ENCODE peak calls at places on chromosomes 2 and 18, in five cellular contexts. One of them, this sample, is unnamed.

GRCh38 chr2:74043345-74044329 is 58.9 kb downstream of the TET3 start:
- DNase-seq in NB4: no peak
- DNase-seq in colonic mucosa: no peak
- DNase-seq in GM12878: no peak
- DNase-seq in astrocyte: no peak
- DNase-seq in this sample: no peak

GRCh38 chr2:239274391-239275001 is 126.3 kb downstream of the HDAC4 start:
- DNase-seq in NB4: peak; percentile 82
- DNase-seq in colonic mucosa: peak; percentile 33
- DNase-seq in GM12878: no peak
- DNase-seq in astrocyte: peak; percentile 84
- DNase-seq in this sample: no peak

GRCh38 chr2:144516417-144516980 is 3.4 kb downstream of the ZEB2 start:
- DNase-seq in NB4: peak; percentile 69
- DNase-seq in colonic mucosa: no peak
- DNase-seq in GM12878: no peak
- DNase-seq in astrocyte: no peak
- DNase-seq in this sample: no peak

GRCh38 chr2:26561918-26562810 is 79.0 kb downstream of the CIB4 start:
- DNase-seq in NB4: peak; percentile 65
- DNase-seq in colonic mucosa: peak; percentile 60
- DNase-seq in GM12878: no peak
- DNase-seq in astrocyte: peak; percentile 2
- DNase-seq in this sample: peak; percentile 11

GRCh38 chr2:96359310-96359709 is 23.7 kb downstream of the NCAPH start:
- DNase-seq in NB4: peak; percentile 31
- DNase-seq in colonic mucosa: no peak
- DNase-seq in GM12878: no peak
- DNase-seq in astrocyte: no peak
- DNase-seq in this sample: peak; percentile 23

GRCh38 chr18:79509536-79509930 is 113.8 kb downstream of the NFATC1 start:
- DNase-seq in NB4: no peak
- DNase-seq in colonic mucosa: no peak
- DNase-seq in GM12878: no peak
- DNase-seq in astrocyte: no peak
- DNase-seq in this sample: no peak

GRCh38 chr2:32680937-32681336 is 53.1 kb downstream of the TTC27 start:
- DNase-seq in NB4: no peak
- DNase-seq in colonic mucosa: no peak
- DNase-seq in GM12878: no peak
- DNase-seq in astrocyte: peak; percentile 32
- DNase-seq in this sample: no peak

GRCh38 chr2:27123302-27124150 is at the start of gene ABHD1:
- DNase-seq in NB4: peak; percentile 69
- DNase-seq in colonic mucosa: peak; percentile 74
- DNase-seq in GM12878: no peak
- DNase-seq in astrocyte: no peak
- DNase-seq in this sample: peak; percentile 38

GRCh38 chr18:62289047-62289446 is 36.1 kb upstream of the TNFRSF11A start:
- DNase-seq in NB4: no peak
- DNase-seq in colonic mucosa: no peak
- DNase-seq in GM12878: no peak
- DNase-seq in astrocyte: no peak
- DNase-seq in this sample: no peak

GRCh38 chr2:196492946-196493345 is 146.6 kb upstream of the CCDC150 start:
- DNase-seq in NB4: no peak
- DNase-seq in colonic mucosa: no peak
- DNase-seq in GM12878: no peak
- DNase-seq in astrocyte: no peak
- DNase-seq in this sample: no peak

GRCh38 chr2:212649646-212650045 is 111.0 kb upstream of the ERBB4 start:
- DNase-seq in NB4: no peak
- DNase-seq in colonic mucosa: no peak
- DNase-seq in GM12878: no peak
- DNase-seq in astrocyte: no peak
- DNase-seq in this sample: no peak

GRCh38 chr2:207285451-207285771 is 119.7 kb upstream of the KLF7 start:
- DNase-seq in NB4: no peak
- DNase-seq in colonic mucosa: no peak
- DNase-seq in GM12878: no peak
- DNase-seq in astrocyte: no peak
- DNase-seq in this sample: peak; percentile 43

GRCh38 chr18:67519582-67519981 is 3.1 kb upstream of the DSEL start:
- DNase-seq in NB4: no peak
- DNase-seq in colonic mucosa: no peak
- DNase-seq in GM12878: no peak
- DNase-seq in astrocyte: peak; percentile 79
- DNase-seq in this sample: no peak

GRCh38 chr2:109210431-109211200 is 81.6 kb downstream of the SH3RF3 start:
- DNase-seq in NB4: no peak
- DNase-seq in colonic mucosa: no peak
- DNase-seq in GM12878: no peak
- DNase-seq in astrocyte: peak; percentile 35
- DNase-seq in this sample: no peak

GRCh38 chr2:97911210-97911921 is 84.4 kb downstream of the TMEM131 start:
- DNase-seq in NB4: peak; percentile 90
- DNase-seq in colonic mucosa: no peak
- DNase-seq in GM12878: peak; percentile 84
- DNase-seq in astrocyte: peak; percentile 30
- DNase-seq in this sample: peak; percentile 80

GRCh38 chr18:74252032-74252380 is 39.8 kb downstream of the CYB5A start:
- DNase-seq in NB4: peak; percentile 56
- DNase-seq in colonic mucosa: no peak
- DNase-seq in GM12878: no peak
- DNase-seq in astrocyte: peak; percentile 31
- DNase-seq in this sample: no peak

GRCh38 chr2:99112617-99113016 is 28.9 kb upstream of the C2orf15 start:
- DNase-seq in NB4: no peak
- DNase-seq in colonic mucosa: no peak
- DNase-seq in GM12878: no peak
- DNase-seq in astrocyte: no peak
- DNase-seq in this sample: no peak

GRCh38 chr2:143686585-143687164 is 557.5 kb downstream of the ARHGAP15 start:
- DNase-seq in NB4: peak; percentile 59
- DNase-seq in colonic mucosa: no peak
- DNase-seq in GM12878: no peak
- DNase-seq in astrocyte: peak; percentile 22
- DNase-seq in this sample: peak; percentile 51

GRCh38 chr2:148577845-148578492 is 66.6 kb upstream of the EPC2 start:
- DNase-seq in NB4: no peak
- DNase-seq in colonic mucosa: no peak
- DNase-seq in GM12878: no peak
- DNase-seq in astrocyte: no peak
- DNase-seq in this sample: no peak

GRCh38 chr2:113117594-113118262 is 9.7 kb upstream of the IL1RN start:
- DNase-seq in NB4: peak; percentile 52
- DNase-seq in colonic mucosa: peak; percentile 68
- DNase-seq in GM12878: no peak
- DNase-seq in astrocyte: peak; percentile 94
- DNase-seq in this sample: no peak

GRCh38 chr2:187581125-187581896 is 27.1 kb upstream of the TFPI start:
- DNase-seq in NB4: peak; percentile 59
- DNase-seq in colonic mucosa: peak; percentile 28
- DNase-seq in GM12878: no peak
- DNase-seq in astrocyte: peak; percentile 39
- DNase-seq in this sample: peak; percentile 59

GRCh38 chr18:49788327-49788908 is 24.9 kb downstream of the ACAA2 start:
- DNase-seq in NB4: no peak
- DNase-seq in colonic mucosa: no peak
- DNase-seq in GM12878: peak; percentile 36
- DNase-seq in astrocyte: peak; percentile 25
- DNase-seq in this sample: peak; percentile 20

GRCh38 chr18:10010611-10011015 is 96.8 kb downstream of the VAPA start:
- DNase-seq in NB4: no peak
- DNase-seq in colonic mucosa: peak; percentile 45
- DNase-seq in GM12878: no peak
- DNase-seq in astrocyte: peak; percentile 93
- DNase-seq in this sample: no peak

GRCh38 chr2:96321230-96322103 is 3.6 kb upstream of the ITPRIPL1 start:
- DNase-seq in NB4: peak; percentile 89
- DNase-seq in colonic mucosa: peak; percentile 56
- DNase-seq in GM12878: peak; percentile 82
- DNase-seq in astrocyte: no peak
- DNase-seq in this sample: peak; percentile 95

GRCh38 chr2:158619496-158619895 is 162.7 kb downstream of the PKP4 start:
- DNase-seq in NB4: peak; percentile 49
- DNase-seq in colonic mucosa: no peak
- DNase-seq in GM12878: no peak
- DNase-seq in astrocyte: peak; percentile 63
- DNase-seq in this sample: no peak

GRCh38 chr2:227703280-227703732 is 14.5 kb downstream of the SLC19A3 start:
- DNase-seq in NB4: no peak
- DNase-seq in colonic mucosa: no peak
- DNase-seq in GM12878: no peak
- DNase-seq in astrocyte: peak; percentile 8
- DNase-seq in this sample: no peak

GRCh38 chr2:9738718-9739496 is 104.4 kb upstream of the TAF1B start:
- DNase-seq in NB4: no peak
- DNase-seq in colonic mucosa: peak; percentile 51
- DNase-seq in GM12878: no peak
- DNase-seq in astrocyte: no peak
- DNase-seq in this sample: peak; percentile 77
- H3K4me3 ChIP-seq in NB4: no peak overlapping the region
- H3K4me3 ChIP-seq in colonic mucosa: peak overlapping the region; percentile 11
- H3K4me3 ChIP-seq in GM12878: no peak overlapping the region
- H3K4me3 ChIP-seq in astrocyte: no peak overlapping the region
- H3K4me3 ChIP-seq in this sample: peak overlapping the region; percentile 35

GRCh38 chr2:159677654-159678053 is 34.7 kb upstream of the MARCHF7 start:
- DNase-seq in NB4: peak; percentile 20
- DNase-seq in colonic mucosa: no peak
- DNase-seq in GM12878: no peak
- DNase-seq in astrocyte: no peak
- DNase-seq in this sample: no peak
- TF ChIP-seq CTCF in NB4: no peak
- TF ChIP-seq CTCF in colonic mucosa: no peak
- TF ChIP-seq CTCF in GM12878: no peak
- TF ChIP-seq CTCF in astrocyte: peak; percentile 14
- TF ChIP-seq CTCF in this sample: no peak

DNA sequence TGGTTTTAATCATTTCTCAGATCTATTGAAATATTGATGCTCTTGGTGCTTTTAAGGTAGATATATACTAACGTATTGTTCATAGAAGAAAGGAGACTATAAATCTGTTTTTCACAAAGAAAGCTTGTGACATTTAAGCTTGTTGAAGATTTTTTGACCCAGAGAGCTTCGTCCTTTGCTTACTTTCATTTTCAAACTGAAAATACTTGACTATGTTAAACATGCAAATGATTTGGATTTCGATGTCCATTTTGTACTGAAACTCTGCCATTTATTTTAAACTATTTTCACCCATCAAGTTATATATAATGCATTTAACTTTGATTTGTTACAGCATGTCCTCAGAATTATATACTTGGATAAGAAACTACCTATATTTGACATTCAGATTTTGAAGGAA is 85.2 kb downstream of the SLC4A10 start:
- DNase-seq in NB4: no peak
- DNase-seq in colonic mucosa: no peak
- DNase-seq in GM12878: no peak
- DNase-seq in astrocyte: no peak
- DNase-seq in this sample: peak; percentile 3
- H3K4me3 ChIP-seq in NB4: no peak overlapping the region
- H3K4me3 ChIP-seq in colonic mucosa: no peak overlapping the region
- H3K4me3 ChIP-seq in GM12878: peak overlapping the region; percentile 1
- H3K4me3 ChIP-seq in astrocyte: no peak overlapping the region
- H3K4me3 ChIP-seq in this sample: peak overlapping the region; percentile 39

GRCh38 chr2:238106339-238106697 is 6.2 kb downstream of the ESPNL start:
- DNase-seq in NB4: no peak
- DNase-seq in colonic mucosa: no peak
- DNase-seq in GM12878: no peak
- DNase-seq in astrocyte: no peak
- DNase-seq in this sample: no peak
- TF ChIP-seq CTCF in NB4: peak; percentile 22
- TF ChIP-seq CTCF in colonic mucosa: no peak
- TF ChIP-seq CTCF in GM12878: no peak
- TF ChIP-seq CTCF in astrocyte: no peak
- TF ChIP-seq CTCF in this sample: no peak